ENCODE peak calls at places on chromosomes 6 and 20, in five cellular contexts. N is gastrocnemius medialis, A is colonic mucosa, J is left lung, M is kidney epithelial cell. G is an unnamed sample.
A peak's percentile ranks its signal among the peaks of the same experiment; 100 is the strongest.

GRCh38 chr6:162289972-162290371 is 437.6 kb downstream of the PRKN start:
- DNase-seq in J (no peak), A (no peak), N (no peak), M (no peak), G (no peak)

GRCh38 chr6:53240139-53240538 is 91.5 kb upstream of the GCM1 start:
- DNase-seq in N (no peak), J (no peak), A (no peak), M (no peak), G (no peak)

GRCh38 chr6:118509009-118509617 is 39.0 kb upstream of the PLN start:
- DNase-seq in N (no peak), A (no peak), J (no peak), M (no peak), G (peak; percentile 33)

GRCh38 chr6:52328721-52329120 is 33.2 kb upstream of the PAQR8 start:
- DNase-seq in N (no peak), J (no peak), M (no peak), A (no peak), G (no peak)

GRCh38 chr6:33693186-33694158 is 18.0 kb downstream of the UQCC2 start:
- DNase-seq in M (no peak), N (no peak), J (no peak), A (no peak), G (no peak)

GRCh38 chr6:84410377-84410776 is 182.9 kb upstream of the CEP162 start:
- DNase-seq in A (no peak), J (no peak), M (no peak), N (no peak), G (no peak)

GRCh38 chr6:16244869-16245451 is 6.6 kb downstream of the GMPR start:
- DNase-seq in M (no peak), A (no peak), J (no peak), N (no peak), G (peak; percentile 78)

GRCh38 chr6:17381429-17382147 is 11.8 kb upstream of the CAP2 start:
- DNase-seq in J (no peak), M (no peak), N (peak; percentile 56), A (no peak), G (no peak)

GRCh38 chr20:10795286-10796026 is 121.7 kb upstream of the JAG1 start:
- DNase-seq in A (no peak), M (no peak), J (no peak), N (no peak), G (no peak)

GRCh38 chr20:59746155-59746554 is 141.8 kb downstream of the PHACTR3 start:
- DNase-seq in J (no peak), N (no peak), M (no peak), A (no peak), G (no peak)

GRCh38 chr6:104527311-104527710 is 332.4 kb downstream of the HACE1 start:
- DNase-seq in J (no peak), N (no peak), A (no peak), M (no peak), G (no peak)

GRCh38 chr6:145015739-145016558 is 719.4 kb downstream of the EPM2A start:
- DNase-seq in N (no peak), A (no peak), J (no peak), M (peak; percentile 87), G (peak; percentile 94)

GRCh38 chr20:6081236-6081635 is 27.4 kb upstream of the LRRN4 start:
- DNase-seq in A (no peak), J (no peak), N (peak; percentile 6), M (no peak), G (peak; percentile 27)

GRCh38 chr6:117498159-117498558 is 15.7 kb downstream of the DCBLD1 start:
- DNase-seq in A (no peak), N (no peak), J (no peak), M (peak; percentile 35), G (peak; percentile 89)

GRCh38 chr20:990293-990959 is 11.7 kb downstream of the RSPO4 start:
- DNase-seq in N (no peak), M (no peak), J (no peak), A (no peak), G (no peak)

GRCh38 chr6:113998811-113999210 is 27.9 kb upstream of the HDAC2 start:
- DNase-seq in M (no peak), A (no peak), N (no peak), J (no peak), G (no peak)

GRCh38 chr20:48767269-48767960 is 60.4 kb downstream of the PREX1 start:
- DNase-seq in N (no peak), A (no peak), J (no peak), M (no peak), G (no peak)

GRCh38 chr20:36064661-36065426 is 89.7 kb upstream of the EPB41L1 start:
- DNase-seq in M (peak; percentile 84), J (peak; percentile 100), N (peak; percentile 87), A (peak; percentile 99), G (peak; percentile 63)

GRCh38 chr20:6519556-6519955 is 247.9 kb upstream of the BMP2 start:
- DNase-seq in M (peak; percentile 66), J (no peak), A (no peak), N (no peak), G (peak; percentile 93)

GRCh38 chr6:36623547-36624459 is 29.6 kb downstream of the SRSF3 start:
- DNase-seq in M (no peak), A (peak; percentile 98), J (peak; percentile 88), N (peak; percentile 74), G (peak; percentile 76)

GRCh38 chr6:83378621-83379388 is 52.0 kb downstream of the ME1 start:
- DNase-seq in J (no peak), N (no peak), A (no peak), M (peak; percentile 41), G (peak; percentile 26)

GRCh38 chr20:36277546-36277945 is 28.6 kb upstream of the DLGAP4 start:
- DNase-seq in M (no peak), A (no peak), N (no peak), J (no peak), G (no peak)

GRCh38 chr6:132814716-132815570 is 574 bp downstream of the RPS12 start:
- DNase-seq in A (no peak), M (no peak), J (no peak), N (no peak), G (no peak)

GRCh38 chr20:34185766-34186620 is 55.2 kb upstream of the ASIP start:
- DNase-seq in N (no peak), A (no peak), M (no peak), J (no peak), G (no peak)

GRCh38 chr6:136158971-136159370 is 91.1 kb downstream of the MTFR2 start:
- DNase-seq in A (no peak), J (no peak), N (no peak), M (no peak), G (no peak)

GRCh38 chr6:122845916-122846632 is 57.0 kb downstream of the SMPDL3A start:
- DNase-seq in A (no peak), N (no peak), M (no peak), J (no peak), G (peak; percentile 33)

GRCh38 chr6:24078200-24078599 is 47.8 kb upstream of the NRSN1 start:
- DNase-seq in N (no peak), J (no peak), A (no peak), M (no peak), G (no peak)

GRCh38 chr20:19583532-19584175 is 174.4 kb upstream of the RIN2 start:
- DNase-seq in J (peak; percentile 84), A (peak; percentile 68), M (no peak), N (peak; percentile 24), G (peak; percentile 40)

GRCh38 chr6:46274502-46274901 is 103.7 kb upstream of the ENPP5 start:
- DNase-seq in M (no peak), J (no peak), N (no peak), A (no peak), G (no peak)

GRCh38 chr6:46276571-46277142 is 105.9 kb upstream of the ENPP5 start:
- DNase-seq in J (no peak), M (no peak), N (no peak), A (no peak), G (no peak)

GRCh38 chr6:46281110-46281509 is 110.3 kb upstream of the ENPP5 start:
- DNase-seq in J (no peak), M (no peak), N (no peak), A (no peak), G (no peak)

GRCh38 chr6:46284472-46284871 is 113.7 kb upstream of the ENPP5 start:
- DNase-seq in J (no peak), M (no peak), A (no peak), N (no peak), G (no peak)

DNA sequence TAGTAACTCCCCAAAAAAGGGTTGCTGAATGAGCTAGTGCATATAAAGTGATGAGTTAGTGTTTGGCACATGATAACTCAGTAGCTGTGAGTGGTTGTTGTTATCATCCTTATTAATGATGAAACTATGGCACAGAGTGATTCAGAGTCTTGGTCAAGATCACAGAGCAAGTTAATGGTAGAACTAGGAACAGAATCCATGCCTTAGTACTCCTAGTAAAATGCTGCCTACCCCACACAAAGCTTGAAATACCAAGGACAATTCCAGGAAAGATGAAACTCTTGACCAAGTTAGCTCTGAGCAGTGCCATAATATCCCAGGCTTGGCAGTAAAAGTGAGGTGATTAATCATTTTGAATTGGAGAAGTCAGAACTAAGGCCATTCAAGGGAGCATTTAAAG is 109.1 kb upstream of the ENPP5 start:
- DNase-seq in A (no peak), M (no peak), J (no peak), N (no peak), G (peak; percentile 8)
- TF ChIP-seq CTCF in A (no peak), M (no peak), J (no peak), N (no peak), G (no peak)

GRCh38 chr6:5084787-5085637 is at the start of gene PPP1R3G:
- DNase-seq in N (no peak), J (peak; percentile 84), A (peak; percentile 56), M (no peak), G (no peak)
- H3K27me3 ChIP-seq in N (peaks cover 5% of the 10 kb centered on the region), J (peaks cover 62% of the 10 kb centered on the region), A (no peaks in the 10 kb centered on the region), M (peaks cover 9% of the 10 kb centered on the region), G (peaks cover 6% of the 10 kb centered on the region)

DNA sequence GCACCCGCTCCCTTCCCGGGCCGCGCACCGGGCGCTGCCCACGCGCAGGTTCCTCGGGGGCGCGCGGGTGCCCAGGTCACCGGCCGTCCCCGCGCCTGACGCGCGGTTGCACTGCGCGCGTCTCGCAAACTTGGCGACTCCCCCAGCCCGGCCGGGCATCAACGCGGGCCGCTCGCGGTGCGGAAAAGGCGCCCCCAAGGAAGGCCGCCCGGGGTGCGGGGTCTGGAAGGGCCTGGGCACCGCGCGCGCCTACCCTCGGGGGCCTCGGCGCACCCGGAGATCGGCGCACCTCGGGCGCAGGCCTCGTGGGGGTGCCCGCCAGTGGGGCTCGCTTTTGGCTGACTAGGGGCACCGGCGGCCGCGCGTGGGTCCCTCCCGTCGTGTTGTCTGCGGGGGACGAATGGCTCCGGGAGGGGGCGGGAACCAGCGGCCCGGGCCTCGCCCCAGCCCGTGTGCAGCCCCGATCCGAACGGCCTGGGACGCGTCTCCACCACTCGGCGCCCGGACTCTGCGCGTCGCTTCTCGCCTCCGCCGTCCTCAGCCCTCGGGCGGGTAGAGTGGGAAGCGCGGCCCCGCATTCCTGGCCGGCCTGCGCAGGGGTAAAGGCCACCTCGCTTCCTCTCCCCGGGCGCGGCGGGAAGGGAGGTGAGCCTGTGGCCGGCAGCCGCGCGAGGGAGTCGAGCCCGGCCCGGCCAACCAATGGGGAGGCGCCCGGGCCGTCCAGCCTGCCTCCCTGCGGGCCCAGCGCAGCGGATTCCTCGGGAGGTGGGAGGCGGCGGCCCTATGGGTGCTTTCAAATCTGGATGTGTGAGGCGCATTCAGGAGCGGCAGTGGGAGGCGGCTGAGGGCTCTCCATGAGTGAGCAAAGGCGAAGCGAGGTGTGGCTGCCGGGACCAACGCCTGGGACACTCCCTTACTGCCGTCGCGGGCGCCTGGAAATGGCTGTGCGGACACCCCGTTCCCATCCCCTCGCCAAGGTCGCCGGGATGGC is 927 bp upstream of the ZBTB46 start:
- DNase-seq in A (peak; percentile 62), J (peak; percentile 89), M (no peak), N (no peak), G (peak; percentile 22)
- H3K4me3 ChIP-seq in A (peak overlapping the region; percentile 35), J (peak overlapping the region; percentile 33), M (peak overlapping the region; percentile 39), N (peak overlapping the region; percentile 61), G (peak overlapping the region; percentile 23)

GRCh38 chr20:21493049-21493448 is 20.8 kb downstream of the NKX2-2 start:
- DNase-seq in A (no peak), N (no peak), J (no peak), M (no peak), G (no peak)

GRCh38 chr20:21490105-21490504 is 23.8 kb downstream of the NKX2-2 start:
- DNase-seq in N (no peak), A (no peak), M (no peak), J (no peak), G (no peak)
- TF ChIP-seq CTCF in N (no peak), A (no peak), M (peak; percentile 28), J (no peak), G (no peak)